ENCODE peak calls at places on chromosome 18, in six cellular contexts. C is Caco-2, U is adipocyte, S is uterus, M is Peyer's patch, I is fibroblast of mammary gland. X is an unnamed sample.
A peak's percentile ranks its signal among the peaks of the same experiment; 100 is the strongest.

GRCh38 chr18:12421732-12422131 is 14.0 kb downstream of the PRELID3A start:
- DNase-seq in S (no peak), M (no peak), C (no peak), I (no peak), U (no peak), X (no peak)

GRCh38 chr18:10715791-10716190 is 190.0 kb downstream of the NAPG start:
- DNase-seq in C (no peak), M (no peak), I (peak; percentile 88), S (no peak), U (peak; percentile 11), X (peak; percentile 89)

GRCh38 chr18:73446502-73446901 is 578.7 kb upstream of the NETO1 start:
- DNase-seq in U (no peak), M (no peak), I (peak; percentile 20), S (no peak), C (no peak), X (no peak)

GRCh38 chr18:44841221-44841620 is 160.5 kb downstream of the SETBP1 start:
- DNase-seq in M (no peak), I (peak; percentile 37), S (no peak), U (no peak), C (no peak), X (no peak)

GRCh38 chr18:12776821-12777471 is 74.1 kb downstream of the PSMG2 start:
- DNase-seq in I (no peak), S (no peak), M (no peak), C (peak; percentile 74), U (no peak), X (no peak)

GRCh38 chr18:40437517-40437916 is 1517.5 kb upstream of the PIK3C3 start:
- DNase-seq in U (no peak), S (no peak), M (no peak), C (no peak), I (no peak), X (peak; percentile 23)

GRCh38 chr18:50878345-50879301 is at the start of gene ME2:
- DNase-seq in S (peak; percentile 94), C (peak; percentile 89), I (peak; percentile 89), M (peak; percentile 96), U (peak; percentile 96), X (peak; percentile 52)

GRCh38 chr18:58867281-58867961 is 2.7 kb downstream of the ZNF532 start:
- DNase-seq in C (no peak), I (no peak), S (no peak), U (peak; percentile 15), M (no peak), X (no peak)

GRCh38 chr18:35344736-35345459 is 678 bp upstream of the ZNF24 start:
- DNase-seq in S (no peak), U (no peak), C (no peak), M (no peak), I (no peak), X (no peak)

GRCh38 chr18:6851480-6851879 is 122.0 kb downstream of the ARHGAP28 start:
- DNase-seq in U (no peak), C (no peak), M (no peak), I (no peak), S (no peak), X (no peak)

GRCh38 chr18:68220458-68220857 is 494.4 kb downstream of the TMX3 start:
- DNase-seq in I (no peak), U (no peak), C (no peak), S (no peak), M (no peak), X (no peak)

GRCh38 chr18:68221116-68221724 is 493.7 kb downstream of the TMX3 start:
- DNase-seq in U (no peak), S (no peak), M (no peak), I (no peak), C (no peak), X (no peak)

GRCh38 chr18:68219867-68220266 is 495.0 kb downstream of the TMX3 start:
- DNase-seq in U (peak; percentile 60), S (no peak), I (no peak), M (no peak), C (no peak), X (peak; percentile 7)

GRCh38 chr18:68215931-68216330 is 499.0 kb downstream of the TMX3 start:
- DNase-seq in U (peak; percentile 73), S (no peak), C (no peak), I (peak; percentile 69), M (no peak), X (no peak)

DNA sequence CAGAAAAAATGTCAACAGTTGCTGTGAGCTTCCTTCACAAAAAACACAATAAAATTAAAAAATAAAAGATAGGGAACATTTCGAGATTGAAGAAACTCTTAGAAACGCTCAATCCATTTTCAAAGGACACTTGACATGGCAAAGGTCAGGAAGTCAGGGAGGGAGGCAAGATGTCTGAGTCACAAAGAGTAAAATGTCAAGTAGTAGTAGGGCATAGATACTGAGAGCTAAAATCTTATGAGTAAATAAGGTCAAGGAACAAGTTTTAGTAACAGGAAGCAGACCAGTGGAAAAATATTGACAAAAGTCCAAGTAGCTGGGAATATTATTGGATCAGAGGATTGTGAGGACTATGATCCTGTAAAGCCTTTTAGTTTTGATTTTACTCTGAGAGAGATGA is 495.6 kb downstream of the TMX3 start:
- DNase-seq in C (no peak), M (no peak), S (no peak), I (peak; percentile 6), U (no peak), X (no peak)
- H3K4me3 ChIP-seq in C (no peak overlapping the region), M (no peak overlapping the region), S (no peak overlapping the region), I (no peak overlapping the region), U (no peak overlapping the region), X (no peak overlapping the region)

GRCh38 chr18:56988022-56988421 is 158.9 kb upstream of the BOD1L2 start:
- DNase-seq in U (no peak), S (no peak), I (no peak), C (no peak), M (no peak), X (no peak)

GRCh38 chr18:56986829-56987228 is 160.1 kb upstream of the BOD1L2 start:
- DNase-seq in I (no peak), C (peak; percentile 22), U (no peak), M (no peak), S (no peak), X (no peak)

GRCh38 chr18:56984731-56985130 is 162.2 kb upstream of the BOD1L2 start:
- DNase-seq in U (no peak), M (no peak), I (no peak), C (no peak), S (no peak), X (no peak)

GRCh38 chr18:56990678-56991077 is 156.2 kb upstream of the BOD1L2 start:
- DNase-seq in I (no peak), C (no peak), M (no peak), S (no peak), U (no peak), X (no peak)

DNA sequence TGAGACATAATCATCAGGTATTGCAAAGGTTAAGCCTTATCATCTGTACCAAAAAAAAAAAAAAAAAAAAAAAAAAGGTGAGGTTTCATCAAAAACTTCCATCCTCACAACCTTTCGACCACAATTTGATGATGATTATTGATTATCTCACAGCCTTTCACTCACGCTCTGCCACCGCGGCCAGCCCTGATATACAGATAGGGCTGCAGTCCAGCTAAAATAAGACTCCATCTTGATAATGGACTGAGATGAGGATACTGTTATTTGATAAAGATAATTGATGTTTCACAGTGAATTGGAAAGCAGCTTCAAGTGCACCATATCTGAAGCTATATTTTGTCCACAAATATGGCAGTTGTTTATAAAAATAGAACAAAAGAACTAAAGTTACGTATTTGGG is 159.7 kb upstream of the BOD1L2 start:
- DNase-seq in U (no peak), I (no peak), C (no peak), S (no peak), M (no peak), X (no peak)
- H3K4me3 ChIP-seq in U (no peak overlapping the region), I (no peak overlapping the region), C (no peak overlapping the region), S (no peak overlapping the region), M (no peak overlapping the region), X (no peak overlapping the region)

GRCh38 chr18:2979871-2980606 is 32.9 kb downstream of the LPIN2 start:
- DNase-seq in S (no peak), C (no peak), M (no peak), U (peak; percentile 57), I (peak; percentile 52), X (no peak)

GRCh38 chr18:2979027-2979570 is 33.8 kb downstream of the LPIN2 start:
- DNase-seq in M (no peak), I (peak; percentile 90), S (no peak), C (no peak), U (no peak), X (peak; percentile 54)

GRCh38 chr18:2978626-2979025 is 34.3 kb downstream of the LPIN2 start:
- DNase-seq in I (peak; percentile 97), C (no peak), M (no peak), S (no peak), U (peak; percentile 75), X (no peak)

GRCh38 chr18:2976733-2977132 is 36.2 kb downstream of the LPIN2 start:
- DNase-seq in I (no peak), S (no peak), U (no peak), C (no peak), M (no peak), X (no peak)

DNA sequence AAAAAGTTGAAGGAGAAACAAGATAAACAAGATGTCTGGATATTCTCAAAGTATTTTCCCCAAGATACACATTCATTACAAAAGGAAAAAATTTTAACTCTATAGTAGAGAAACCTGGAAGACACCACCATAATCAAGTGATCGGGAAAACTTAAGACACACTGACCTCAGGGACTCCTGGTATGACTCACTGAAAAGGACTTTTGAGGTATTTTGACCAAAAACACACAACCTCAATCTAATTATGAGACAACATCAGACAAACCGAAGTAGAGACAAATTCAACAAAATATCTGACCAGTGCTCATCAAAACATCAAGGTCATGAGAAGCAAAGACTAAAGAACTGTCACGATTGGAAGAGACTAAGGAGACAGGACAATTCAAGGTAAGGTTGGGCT is 34.7 kb downstream of the LPIN2 start:
- DNase-seq in S (no peak), I (peak; percentile 72), C (no peak), U (peak; percentile 43), M (no peak), X (no peak)
- H3K4me3 ChIP-seq in S (no peak overlapping the region), I (peak overlapping the region; percentile 37), C (no peak overlapping the region), U (peak overlapping the region; percentile 69), M (peak overlapping the region; percentile 54), X (no peak overlapping the region)

GRCh38 chr18:79737426-79737825 is 57.8 kb downstream of the CTDP1 start:
- DNase-seq in C (no peak), M (peak; percentile 32), S (no peak), I (no peak), U (no peak), X (no peak)
- H3K4me3 ChIP-seq in C (no peak overlapping the region), M (no peak overlapping the region), S (no peak overlapping the region), I (no peak overlapping the region), U (no peak overlapping the region), X (no peak overlapping the region)

X was measured in retinal pigment epithelial cell.